ENCODE peak calls at places on chromosomes 16 and 17, in six cellular contexts. B, D, U, T, O and F are unnamed samples.

GRCh38 chr17:40326014-40326831 is 17.2 kb downstream of the RARA start:
- DNase-seq in D (no peak), T (no peak), B (no peak), U (peak), O (no peak), F (peak)

GRCh38 chr16:68760671-68761275 is 23.7 kb downstream of the CDH1 start:
- DNase-seq in B (no peak), D (no peak), U (peak), T (no peak), O (no peak), F (no peak)

GRCh38 chr16:35516551-35516950 is 2057.1 kb downstream of the TP53TG3F start:
- DNase-seq in B (peak), D (no peak), O (no peak), T (peak), U (no peak), F (no peak)

GRCh38 chr16:67176662-67177061 is 6.3 kb downstream of the NOL3 start:
- DNase-seq in B (no peak), O (peak), U (no peak), T (peak), D (no peak), F (no peak)

GRCh38 chr16:50322333-50322732 is 46.5 kb downstream of the BRD7 start:
- DNase-seq in D (no peak), T (no peak), U (no peak), O (no peak), B (no peak), F (no peak)

GRCh38 chr16:58022601-58023371 is 2.8 kb upstream of the MMP15 start:
- DNase-seq in O (peak), T (peak), U (no peak), D (no peak), B (peak), F (no peak)

GRCh38 chr17:37340804-37341203 is 35.0 kb upstream of the C17orf78 start:
- DNase-seq in U (no peak), T (no peak), B (no peak), O (no peak), D (no peak), F (no peak)

GRCh38 chr16:82938108-82938507 is 311.3 kb downstream of the CDH13 start:
- DNase-seq in T (no peak), O (no peak), D (no peak), U (no peak), B (no peak), F (no peak)

GRCh38 chr16:51388516-51388951 is 237.5 kb upstream of the SALL1 start:
- DNase-seq in U (no peak), T (no peak), D (no peak), O (no peak), B (no peak), F (no peak)

GRCh38 chr16:68645494-68646388 is 631 bp downstream of the CDH3 start:
- DNase-seq in U (no peak), B (no peak), D (no peak), T (no peak), O (peak), F (no peak)